ENCODE peak calls at places on chromosome 11, in four cellular contexts. W, M, G and R are unnamed samples. For H3K36me3, the result is how much of the 10 kb centered on the place peaks cover.

GRCh38 chr11:114448749-114449484 is 9.7 kb downstream of the REXO2 start:
- DNase-seq in W (no peak), M (no peak), G (no peak), R (no peak)

GRCh38 chr11:95147364-95147905 is 57.8 kb downstream of the ENDOD1 start:
- DNase-seq in W (no peak), M (no peak), G (peak), R (no peak)

GRCh38 chr11:16750417-16750816 is 12.0 kb downstream of the C11orf58 start:
- DNase-seq in W (no peak), M (no peak), G (no peak), R (no peak)

GRCh38 chr11:61069427-61069826 is 32.9 kb upstream of the CD5 start:
- DNase-seq in W (no peak), M (no peak), G (no peak), R (no peak)

GRCh38 chr11:112812719-112813118 is 148.5 kb upstream of the NCAM1 start:
- DNase-seq in W (no peak), M (no peak), G (no peak), R (no peak)

GRCh38 chr11:68940651-68941323 is 37.1 kb downstream of the IGHMBP2 start:
- DNase-seq in W (no peak), M (no peak), G (no peak), R (no peak)

GRCh38 chr11:69486773-69487266 is 5.4 kb downstream of the LINC01488 start:
- DNase-seq in W (no peak), M (no peak), G (no peak), R (no peak)

GRCh38 chr11:116192509-116193206 is 580.1 kb downstream of the BUD13 start:
- DNase-seq in W (peak), M (no peak), G (no peak), R (no peak)

GRCh38 chr11:38046571-38047135 is 1448.6 kb upstream of the RAG2 start:
- DNase-seq in W (peak), M (no peak), G (no peak), R (no peak)

GRCh38 chr11:117986981-117987495 is 844 bp downstream of the IL10RA start:
- DNase-seq in W (no peak), M (no peak), G (no peak), R (peak)

GRCh38 chr11:88533001-88533400 is 195.5 kb upstream of the CTSC start:
- DNase-seq in W (no peak), M (no peak), G (no peak), R (no peak)

GRCh38 chr11:10490398-10491232 is 35.6 kb downstream of the AMPD3 start:
- DNase-seq in W (no peak), M (no peak), G (peak), R (no peak)

GRCh38 chr11:123434262-123434661 is 4.2 kb downstream of the GRAMD1B start:
- DNase-seq in W (peak), M (no peak), G (peak), R (no peak)

GRCh38 chr11:119791047-119791446 is 62.0 kb upstream of the NECTIN1 start:
- DNase-seq in W (no peak), M (no peak), G (no peak), R (no peak)

GRCh38 chr11:133162228-133162627 is 370.1 kb downstream of the OPCML start:
- DNase-seq in W (no peak), M (no peak), G (no peak), R (no peak)

GRCh38 chr11:127275771-127276170 is 275.2 kb upstream of the KIRREL3 start:
- DNase-seq in W (no peak), M (no peak), G (no peak), R (no peak)

GRCh38 chr11:106917973-106918372 is 100.3 kb downstream of the GUCY1A2 start:
- DNase-seq in W (peak), M (peak), G (peak), R (no peak)

GRCh38 chr11:11155962-11156815 is 196.9 kb downstream of the CSNK2A3 start:
- DNase-seq in W (peak), M (peak), G (peak), R (no peak)

GRCh38 chr11:62013266-62014157 is 46.1 kb upstream of the FTH1 start:
- DNase-seq in W (no peak), M (no peak), G (no peak), R (no peak)

GRCh38 chr11:130909650-130910049 is 6.6 kb downstream of the SNX19 start:
- DNase-seq in W (no peak), M (no peak), G (no peak), R (no peak)
- H3K36me3 ChIP-seq in W (under half), M (under half), G (half or more), R (under half)

GRCh38 chr11:4637662-4638047 is 378 bp downstream of the OR51D1 start:
- DNase-seq in W (no peak), M (no peak), G (no peak), R (no peak)

GRCh38 chr11:4636136-4636535 is 1.1 kb upstream of the OR51D1 start:
- DNase-seq in W (no peak), M (no peak), G (no peak), R (no peak)

GRCh38 chr11:4641501-4641900 is 2.3 kb upstream of the OR51E1 start:
- DNase-seq in W (peak), M (no peak), G (no peak), R (no peak)

GRCh38 chr11:4639931-4640330 is 2.7 kb downstream of the OR51D1 start:
- DNase-seq in W (no peak), M (no peak), G (no peak), R (no peak)

DNA sequence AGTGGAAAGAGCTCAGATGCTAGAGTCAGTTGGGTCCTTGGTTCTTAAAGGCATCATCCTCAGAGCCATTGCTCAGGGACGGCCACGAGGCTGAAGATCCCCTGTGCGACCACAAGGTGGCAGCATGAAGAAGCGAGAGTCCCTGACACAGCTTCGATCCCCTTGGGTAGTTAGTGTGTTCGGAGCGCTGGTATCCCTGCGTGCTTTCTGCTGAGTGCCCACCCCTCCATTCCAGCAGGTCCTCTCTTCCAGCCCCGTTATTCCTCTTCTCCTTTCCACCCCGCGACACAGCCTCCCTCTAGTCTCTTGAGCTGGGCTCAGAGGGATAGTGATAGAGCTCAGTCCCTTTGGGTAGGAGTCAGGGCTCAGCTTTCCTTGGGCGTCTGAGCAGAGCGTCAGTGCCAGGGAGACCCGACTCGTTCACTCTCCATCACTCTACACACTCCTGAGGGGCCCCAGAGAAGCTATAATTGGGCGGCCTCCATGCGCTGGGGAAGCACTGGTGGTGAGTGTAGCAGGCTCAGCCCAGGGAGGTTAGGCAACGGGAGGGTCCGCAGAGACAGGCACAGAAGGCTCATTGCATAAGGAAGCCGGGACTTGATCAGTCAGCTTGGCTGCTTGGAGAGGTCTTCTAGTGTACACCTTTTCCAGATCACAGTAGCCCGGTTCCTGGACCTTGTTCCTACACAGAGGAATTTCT is at the start of gene OR51D1:
- DNase-seq in W (peak), M (peak), G (peak), R (peak)
- TF ChIP-seq CREB1 in W (no peak), M (peak), G (no peak), R (no peak)

GRCh38 chr11:122122179-122122578 is 6.2 kb upstream of the BLID start:
- DNase-seq in W (no peak), M (no peak), G (no peak), R (no peak)

GRCh38 chr11:122115520-122116343 is at the start of gene BLID:
- DNase-seq in W (peak), M (peak), G (peak), R (no peak)

GRCh38 chr11:122123258-122123929 is 7.4 kb upstream of the BLID start:
- DNase-seq in W (no peak), M (no peak), G (no peak), R (no peak)

GRCh38 chr11:122116591-122116990 is 576 bp upstream of the BLID start:
- DNase-seq in W (no peak), M (no peak), G (no peak), R (no peak)

GRCh38 chr11:122120096-122120495 is 4.1 kb upstream of the BLID start:
- DNase-seq in W (no peak), M (no peak), G (no peak), R (no peak)
- H3K36me3 ChIP-seq in W (under half), M (under half), G (under half), R (under half)

GRCh38 chr11:35146711-35147110 is 7.7 kb downstream of the CD44 start:
- DNase-seq in W (no peak), M (no peak), G (no peak), R (no peak)
- TF ChIP-seq CREB1 in W (no peak), M (no peak), G (no peak), R (peak)